ENCODE peak calls at places on chromosomes 11 and 22, in ten cellular contexts. B is T-helper 17 cell; V is CD8-positive, alpha-beta T cell; H is renal cortical epithelial cell; O is hepatocyte; K is germinal center; D is fibroblast of pulmonary artery; P is HEK293T; F is neuronal stem cell; U is activated CD8-positive, alpha-beta memory T cell treated with anti-CD3 and anti-CD28 coated beads for 4 hours. L is an unnamed sample.

GRCh38 chr22:30867746-30868662 is 100.6 kb downstream of the MORC2 start:
- DNase-seq in D (no peak), K (no peak), U (no peak), H (no peak), B (no peak), P (no peak), F (no peak), O (peak), V (no peak), L (no peak)

GRCh38 chr11:47233051-47233450 is 15.6 kb downstream of the ACP2 start:
- DNase-seq in U (no peak), P (no peak), H (no peak), V (no peak), O (peak), K (no peak), F (no peak), B (no peak), D (no peak), L (no peak)

GRCh38 chr11:68584097-68584496 is 100.2 kb upstream of the GAL start:
- DNase-seq in D (peak), O (peak), P (peak), F (peak), U (peak), V (peak), K (peak), H (no peak), B (peak), L (no peak)

GRCh38 chr11:116052603-116053537 is 548.7 kb upstream of the CADM1 start:
- DNase-seq in B (no peak), D (no peak), K (no peak), O (no peak), P (no peak), U (no peak), F (peak), H (no peak), V (no peak), L (no peak)

GRCh38 chr11:120013325-120014250 is 124.3 kb downstream of the TRIM29 start:
- DNase-seq in F (peak), K (peak), P (peak), O (peak), D (peak), B (no peak), V (no peak), U (no peak), H (peak), L (no peak)

GRCh38 chr11:114171257-114172054 is 111.9 kb downstream of the ZBTB16 start:
- DNase-seq in D (peak), O (peak), V (no peak), F (no peak), K (no peak), P (no peak), U (no peak), H (peak), B (no peak), L (no peak)

GRCh38 chr11:103091024-103091423 is 936 bp downstream of the DCUN1D5 start:
- DNase-seq in O (peak), P (peak), F (peak), V (no peak), B (no peak), K (no peak), D (peak), H (peak), U (no peak), L (no peak)

GRCh38 chr22:26409705-26410376 is 19.2 kb upstream of the ASPHD2 start:
- DNase-seq in P (no peak), O (no peak), K (no peak), D (no peak), H (peak), V (no peak), F (no peak), B (no peak), U (no peak), L (no peak)

GRCh38 chr11:86918943-86919342 is 36.3 kb downstream of the FZD4 start:
- DNase-seq in U (no peak), K (no peak), B (no peak), V (no peak), H (no peak), O (no peak), P (no peak), D (peak), F (no peak), L (no peak)

GRCh38 chr11:1406571-1407485 is 17.1 kb downstream of the BRSK2 start:
- DNase-seq in V (no peak), H (no peak), F (no peak), B (no peak), U (no peak), K (no peak), D (no peak), O (no peak), P (no peak), L (no peak)

GRCh38 chr22:36538529-36538928 is 9.6 kb upstream of the EIF3D start:
- DNase-seq in K (no peak), B (no peak), O (no peak), U (no peak), P (no peak), H (no peak), V (no peak), F (no peak), D (no peak), L (no peak)

GRCh38 chr11:12220305-12220704 is 109.9 kb downstream of the MICAL2 start:
- DNase-seq in V (no peak), D (peak), F (no peak), H (no peak), K (no peak), B (no peak), U (no peak), P (no peak), O (no peak), L (no peak)

GRCh38 chr11:72773291-72773690 is 20.6 kb downstream of the STARD10 start:
- DNase-seq in H (peak), D (peak), V (no peak), K (no peak), F (no peak), O (peak), B (no peak), U (no peak), P (no peak), L (no peak)

GRCh38 chr11:47067401-47067800 is 109.3 kb downstream of the ARFGAP2 start:
- DNase-seq in D (no peak), K (no peak), H (no peak), O (no peak), F (no peak), U (no peak), B (no peak), V (no peak), P (no peak), L (no peak)

GRCh38 chr11:121669422-121669821 is 216.7 kb upstream of the SORL1-AS1 start:
- DNase-seq in F (no peak), O (no peak), V (no peak), H (no peak), K (no peak), B (no peak), D (no peak), U (no peak), P (no peak), L (no peak)

GRCh38 chr11:128420277-128420676 is 167.1 kb downstream of the ETS1 start:
- DNase-seq in V (no peak), F (no peak), P (no peak), H (no peak), D (no peak), O (no peak), B (no peak), K (no peak), U (no peak), L (no peak)

GRCh38 chr11:69647761-69648497 is 7.0 kb downstream of the CCND1 start:
- DNase-seq in K (no peak), H (no peak), V (no peak), D (no peak), U (no peak), F (no peak), P (no peak), O (no peak), B (no peak), L (no peak)

GRCh38 chr11:59960502-59961381 is 3.1 kb upstream of the OOSP4A start:
- DNase-seq in F (no peak), P (no peak), V (no peak), U (no peak), O (peak), B (no peak), K (no peak), D (no peak), H (no peak), L (no peak)

GRCh38 chr11:120814531-120815259 is 209.2 kb upstream of the TBCEL start:
- DNase-seq in B (no peak), V (no peak), D (no peak), P (no peak), F (no peak), K (no peak), U (no peak), O (no peak), H (no peak), L (no peak)

GRCh38 chr22:33851985-33852384 is 68.3 kb downstream of the LARGE1 start:
- DNase-seq in P (no peak), K (no peak), F (no peak), B (no peak), D (no peak), H (no peak), V (no peak), U (no peak), O (no peak), L (no peak)

GRCh38 chr11:31793264-31793663 is 17.9 kb downstream of the PAX6 start:
- DNase-seq in F (no peak), V (no peak), O (no peak), U (no peak), H (no peak), P (no peak), D (no peak), B (no peak), K (no peak), L (no peak)

GRCh38 chr11:62552931-62553838 is 6.6 kb upstream of the AHNAK start:
- DNase-seq in K (no peak), O (peak), D (peak), H (peak), F (no peak), U (no peak), B (peak), P (no peak), V (no peak), L (no peak)

GRCh38 chr11:43278302-43278956 is 33.4 kb upstream of the API5 start:
- DNase-seq in D (peak), V (no peak), K (no peak), O (peak), H (peak), B (no peak), U (no peak), F (peak), P (peak), L (no peak)

GRCh38 chr11:65291613-65292012 is 23.1 kb upstream of the CDC42EP2 start:
- DNase-seq in K (no peak), P (no peak), D (peak), V (no peak), F (no peak), U (no peak), O (peak), B (no peak), H (peak), L (no peak)

GRCh38 chr11:34793666-34794065 is 122.5 kb downstream of the APIP start:
- DNase-seq in B (no peak), U (no peak), F (no peak), V (no peak), P (no peak), O (no peak), K (no peak), D (no peak), H (no peak), L (no peak)

GRCh38 chr22:44538071-44538470 is 40.0 kb upstream of the RTL6 start:
- DNase-seq in B (no peak), K (no peak), V (no peak), P (no peak), H (no peak), U (no peak), D (peak), O (peak), F (no peak), L (no peak)

GRCh38 chr22:21660904-21661303 is 4.9 kb upstream of the PPIL2 start:
- DNase-seq in O (no peak), K (no peak), B (no peak), P (no peak), V (no peak), U (no peak), D (no peak), H (no peak), F (no peak), L (no peak)